ENCODE peak calls at places on chromosomes 2 and 18, in ten cellular contexts. K is germinal center; Y is fibroblast of the aortic adventitia; H is renal cortical epithelial cell; U is dermis blood vessel endothelial cell; A is osteocyte; N is activated T-cell treated with anti-CD3 and anti-CD28 coated beads, Interleukin-2, amount 50 U/mL, for 4 hours; L is iris pigment epithelial cell; X is stimulated activated CD4-positive, alpha-beta T cell treated with anti-CD3 and anti-CD28 coated beads, Interleukin-1b, Interleukin-23, amount 100 ng/mL, for 24 hours; Q is hepatocyte. D is an unnamed sample.

GRCh38 chr2:221104391-221104811 is 467.7 kb downstream of the EPHA4 start:
- DNase-seq in X (no peak), H (no peak), Q (peak), A (no peak), U (no peak), L (peak), Y (peak), N (no peak), K (no peak), D (no peak)

GRCh38 chr18:49618741-49619392 is 57.0 kb downstream of the LIPG start:
- DNase-seq in N (no peak), Q (peak), U (peak), H (peak), L (no peak), K (no peak), Y (peak), X (no peak), A (peak), D (no peak)

GRCh38 chr2:168189835-168190426 is 57.5 kb downstream of the STK39 start:
- DNase-seq in N (no peak), Y (peak), X (no peak), Q (peak), A (no peak), H (peak), L (peak), K (no peak), U (peak), D (no peak)

GRCh38 chr18:79093986-79094385 is 24.8 kb downstream of the ATP9B start:
- DNase-seq in N (no peak), A (no peak), X (no peak), U (no peak), H (no peak), K (no peak), Y (no peak), L (no peak), Q (no peak), D (no peak)

GRCh38 chr2:217886720-217887309 is 116.0 kb downstream of the TNS1 start:
- DNase-seq in X (peak), L (peak), N (peak), Q (peak), U (peak), A (peak), K (peak), Y (peak), H (peak), D (peak)

GRCh38 chr2:88053301-88053700 is 2.3 kb downstream of the KRCC1 start:
- DNase-seq in H (peak), A (no peak), X (no peak), Q (no peak), N (no peak), U (no peak), L (peak), K (no peak), Y (peak), D (no peak)

GRCh38 chr2:112710956-112711355 is 9.9 kb upstream of the NT5DC4 start:
- DNase-seq in H (no peak), N (no peak), Q (no peak), X (no peak), K (no peak), U (no peak), Y (no peak), A (peak), L (no peak), D (no peak)

GRCh38 chr2:84849271-84849952 is 31.5 kb downstream of the TRABD2A start:
- DNase-seq in L (no peak), A (no peak), Q (no peak), K (no peak), H (no peak), X (no peak), Y (peak), U (no peak), N (peak), D (no peak)

GRCh38 chr2:76870581-76870980 is 651.6 kb downstream of the LRRTM4 start:
- DNase-seq in A (no peak), H (no peak), Q (no peak), K (no peak), U (no peak), N (no peak), X (no peak), Y (no peak), L (peak), D (no peak)

GRCh38 chr18:33761363-33761762 is 183.3 kb downstream of the ASXL3 start:
- DNase-seq in Q (peak), N (no peak), Y (peak), U (peak), L (peak), A (no peak), H (peak), K (no peak), X (no peak), D (peak)

GRCh38 chr2:235314371-235314915 is 179.4 kb upstream of the AGAP1 start:
- DNase-seq in N (no peak), Y (no peak), Q (no peak), X (no peak), A (peak), K (no peak), H (peak), L (no peak), U (no peak), D (peak)

GRCh38 chr2:101264360-101264939 is 11.8 kb downstream of the CNOT11 start:
- DNase-seq in K (no peak), U (peak), H (no peak), Y (no peak), A (no peak), Q (no peak), L (no peak), N (no peak), X (no peak), D (no peak)

GRCh38 chr2:115163572-115163971 is 721.1 kb downstream of the DPP10 start:
- DNase-seq in L (no peak), Q (peak), N (no peak), U (no peak), H (no peak), A (no peak), X (no peak), K (no peak), Y (no peak), D (peak)

GRCh38 chr18:49011291-49011746 is 60.6 kb upstream of the SMAD7 start:
- DNase-seq in X (no peak), Q (no peak), L (no peak), N (no peak), K (no peak), Y (no peak), H (no peak), U (no peak), A (no peak), D (no peak)

GRCh38 chr18:43396266-43396665 is 119.0 kb upstream of the SYT4 start:
- DNase-seq in Y (peak), H (peak), N (no peak), A (no peak), X (no peak), K (no peak), Q (peak), U (no peak), L (peak), D (peak)

GRCh38 chr2:206805922-206806607 is 40.7 kb downstream of the FASTKD2 start:
- DNase-seq in N (no peak), Q (no peak), H (no peak), Y (peak), X (no peak), A (no peak), L (no peak), U (peak), K (no peak), D (peak)

GRCh38 chr18:494602-494983 is 5.9 kb downstream of the COLEC12 start:
- DNase-seq in H (no peak), Y (peak), Q (no peak), A (no peak), K (no peak), L (peak), U (no peak), X (no peak), N (no peak), D (no peak)

GRCh38 chr2:238973038-238973772 is 125.3 kb downstream of the TWIST2 start:
- DNase-seq in X (no peak), Y (peak), A (peak), L (peak), U (peak), H (no peak), N (no peak), K (no peak), Q (no peak), D (no peak)

GRCh38 chr2:84805250-84805917 is 75.5 kb downstream of the TRABD2A start:
- DNase-seq in X (no peak), N (no peak), A (no peak), U (no peak), H (peak), Q (no peak), K (no peak), L (peak), Y (peak), D (no peak)

GRCh38 chr2:207256476-207257207 is 90.9 kb upstream of the KLF7 start:
- DNase-seq in H (no peak), Q (no peak), Y (peak), L (peak), U (peak), N (no peak), K (no peak), A (no peak), X (no peak), D (no peak)

GRCh38 chr2:23828986-23829385 is 97.9 kb downstream of the ATAD2B start:
- DNase-seq in U (no peak), L (peak), H (no peak), X (no peak), Q (no peak), A (no peak), N (no peak), K (no peak), Y (no peak), D (no peak)

GRCh38 chr2:58377181-58377580 is 136.1 kb upstream of the FANCL start:
- DNase-seq in Y (no peak), N (no peak), A (no peak), X (no peak), Q (no peak), K (no peak), L (no peak), U (no peak), H (no peak), D (no peak)

GRCh38 chr2:119549236-119549635 is 5.0 kb downstream of the CFAP221 start:
- DNase-seq in Y (peak), X (no peak), U (no peak), K (no peak), N (no peak), H (peak), A (no peak), L (peak), Q (peak), D (peak)

GRCh38 chr2:104658149-104658839 is 195.6 kb upstream of the POU3F3 start:
- DNase-seq in N (no peak), Q (peak), L (no peak), X (no peak), A (no peak), K (no peak), U (no peak), Y (no peak), H (peak), D (no peak)

GRCh38 chr2:223815884-223816570 is 21.4 kb downstream of the AP1S3 start:
- DNase-seq in Q (no peak), X (no peak), K (no peak), H (peak), U (peak), A (no peak), L (peak), N (no peak), Y (no peak), D (no peak)

GRCh38 chr2:54635554-54636152 is 87.8 kb upstream of the EML6 start:
- DNase-seq in L (no peak), A (peak), Y (peak), X (no peak), Q (no peak), U (peak), H (peak), N (no peak), K (no peak), D (no peak)

GRCh38 chr2:143688248-143688647 is 559.0 kb downstream of the ARHGAP15 start:
- DNase-seq in Q (no peak), K (no peak), L (no peak), X (no peak), Y (no peak), A (no peak), N (no peak), U (no peak), H (no peak), D (no peak)

GRCh38 chr2:227472265-227473018 is 486 bp downstream of the AGFG1 start:
- DNase-seq in L (peak), Y (no peak), Q (peak), A (no peak), K (peak), N (peak), X (no peak), U (peak), H (no peak), D (peak)

GRCh38 chr2:226754821-226755536 is 44.6 kb downstream of the IRS1 start:
- DNase-seq in K (no peak), Q (no peak), U (no peak), Y (no peak), X (no peak), A (no peak), H (no peak), L (peak), N (no peak), D (no peak)

GRCh38 chr2:212528106-212528856 is 10.3 kb downstream of the ERBB4 start:
- DNase-seq in U (no peak), Y (no peak), A (no peak), N (no peak), H (peak), Q (no peak), X (no peak), L (no peak), K (no peak), D (no peak)

GRCh38 chr2:45178854-45179253 is 169.6 kb upstream of the SIX2 start:
- DNase-seq in K (no peak), U (no peak), L (no peak), Q (no peak), Y (peak), A (no peak), H (peak), X (no peak), N (no peak), D (no peak)

GRCh38 chr2:19648583-19648982 is 253.2 kb downstream of the TTC32 start:
- DNase-seq in U (no peak), L (peak), X (no peak), Q (peak), H (peak), A (no peak), K (no peak), N (no peak), Y (peak), D (no peak)

GRCh38 chr18:9669016-9669415 is 39.1 kb upstream of the RAB31 start:
- DNase-seq in K (no peak), Y (no peak), U (no peak), L (no peak), H (no peak), N (no peak), X (no peak), Q (no peak), A (no peak), D (no peak)

GRCh38 chr2:101349893-101350662 is 37.2 kb downstream of the CREG2 start:
- DNase-seq in Q (peak), U (peak), H (peak), K (no peak), L (peak), N (no peak), A (no peak), X (no peak), Y (peak), D (no peak)

GRCh38 chr2:60215295-60215990 is 338.0 kb downstream of the BCL11A start:
- DNase-seq in Q (peak), L (no peak), Y (no peak), X (no peak), H (no peak), A (no peak), K (no peak), U (no peak), N (no peak), D (peak)

GRCh38 chr2:235508371-235509160 is 14.7 kb downstream of the AGAP1 start:
- DNase-seq in Q (no peak), Y (no peak), K (no peak), U (no peak), X (no peak), A (no peak), N (no peak), H (no peak), L (no peak), D (no peak)

GRCh38 chr2:149902104-149902503 is 314.5 kb upstream of the MMADHC start:
- DNase-seq in X (no peak), Q (no peak), N (no peak), Y (peak), U (peak), L (no peak), A (no peak), K (no peak), H (no peak), D (no peak)

GRCh38 chr18:57441395-57441794 is 6.2 kb downstream of the ONECUT2 start:
- DNase-seq in H (peak), A (no peak), X (no peak), L (peak), K (no peak), N (no peak), Y (no peak), Q (no peak), U (no peak), D (no peak)

GRCh38 chr18:11761553-11761952 is 72.5 kb downstream of the GNAL start:
- DNase-seq in L (no peak), H (no peak), K (no peak), A (no peak), N (no peak), Q (peak), U (no peak), X (no peak), Y (no peak), D (peak)

D was measured in NCI-H82.